ENCODE peak calls at places on chromosomes 12 and 14, in nine cellular contexts. Q is A549, G is fibroblast of villous mesenchyme, V is tibial nerve, F is cardiac muscle cell, T is cardiac fibroblast, M is dorsolateral prefrontal cortex, L is IMR-90, S is psoas muscle. K is an unnamed sample.

GRCh38 chr14:61516957-61517356 is 178.4 kb upstream of the HIF1A start:
- DNase-seq in T (peak), L (no peak), S (no peak), M (no peak), G (no peak), V (no peak), Q (no peak), F (peak), K (no peak)

GRCh38 chr12:52321433-52321832 is 235 bp upstream of the KRT83 start:
- DNase-seq in T (no peak), V (no peak), G (no peak), Q (no peak), S (no peak), M (peak), F (no peak), L (no peak), K (no peak)

GRCh38 chr14:94904636-94905035 is 134.7 kb upstream of the GSC start:
- DNase-seq in S (no peak), G (peak), F (peak), V (no peak), M (no peak), Q (no peak), L (peak), T (peak), K (no peak)

GRCh38 chr12:50685641-50686040 is 78.3 kb upstream of the ATF1 start:
- DNase-seq in F (no peak), Q (no peak), M (no peak), T (peak), G (no peak), L (no peak), V (no peak), S (no peak), K (no peak)

GRCh38 chr12:52199294-52199920 is 7.6 kb upstream of the KRT80 start:
- DNase-seq in S (peak), V (no peak), T (no peak), G (no peak), M (no peak), Q (no peak), F (no peak), L (no peak), K (no peak)

GRCh38 chr12:66312189-66312588 is 9.9 kb downstream of the HELB start:
- DNase-seq in T (no peak), Q (no peak), G (no peak), M (no peak), V (no peak), S (no peak), L (no peak), F (no peak), K (no peak)

GRCh38 chr12:97229036-97229435 is 233.6 kb upstream of the RMST start:
- DNase-seq in L (no peak), V (no peak), Q (no peak), M (no peak), G (no peak), T (no peak), F (no peak), S (no peak), K (no peak)

GRCh38 chr12:101939856-101940265 is 62.5 kb downstream of the DRAM1 start:
- DNase-seq in V (peak), S (peak), T (peak), L (peak), G (peak), F (peak), Q (peak), M (peak), K (no peak)

GRCh38 chr12:114408881-114409795 is 3.2 kb upstream of the TBX5 start:
- DNase-seq in G (peak), F (peak), Q (no peak), M (no peak), S (peak), V (no peak), L (peak), T (peak), K (no peak)

GRCh38 chr12:57803317-57803893 is 15.1 kb downstream of the AVIL start:
- DNase-seq in G (peak), V (peak), M (peak), T (peak), S (no peak), L (peak), Q (peak), F (peak), K (no peak)

GRCh38 chr12:104729610-104730446 is 228.3 kb downstream of the SLC41A2 start:
- DNase-seq in T (no peak), S (no peak), L (no peak), Q (no peak), V (no peak), M (no peak), F (no peak), G (no peak), K (no peak)

GRCh38 chr12:127785535-127785934 is 481.4 kb upstream of the TMEM132C start:
- DNase-seq in L (no peak), M (peak), T (peak), F (no peak), V (no peak), S (no peak), G (peak), Q (no peak), K (peak)

GRCh38 chr12:53695148-53696138 is 19.6 kb upstream of the ATP5MC2 start:
- DNase-seq in Q (peak), S (peak), M (peak), T (peak), G (peak), V (no peak), F (peak), L (peak), K (no peak)

GRCh38 chr12:19234171-19234704 is 104.7 kb downstream of the PLEKHA5 start:
- DNase-seq in F (peak), L (peak), T (peak), S (no peak), G (peak), V (no peak), Q (no peak), M (no peak), K (no peak)

GRCh38 chr12:25388216-25388615 is 137.5 kb upstream of the KRAS start:
- DNase-seq in G (no peak), V (no peak), Q (peak), M (no peak), L (peak), T (no peak), S (no peak), F (no peak), K (peak)

GRCh38 chr12:115355301-115355700 is 671.3 kb upstream of the TBX3 start:
- DNase-seq in F (no peak), Q (no peak), G (no peak), T (no peak), L (peak), M (no peak), S (no peak), V (no peak), K (no peak)

GRCh38 chr14:30297856-30298255 is 261.1 kb upstream of the G2E3 start:
- DNase-seq in Q (no peak), L (no peak), S (no peak), V (no peak), M (no peak), F (no peak), T (no peak), G (no peak), K (no peak)

GRCh38 chr12:47700263-47700662 is 5.6 kb downstream of the RPAP3 start:
- DNase-seq in T (no peak), L (no peak), M (no peak), G (no peak), F (no peak), S (no peak), V (no peak), Q (no peak), K (no peak)

GRCh38 chr12:64172143-64172970 is 49.7 kb downstream of the KICS2 start:
- DNase-seq in G (no peak), L (no peak), M (no peak), Q (no peak), T (no peak), F (no peak), V (no peak), S (no peak), K (no peak)
- H3K4me3 ChIP-seq in G (no peak), L (no peak), M (no peak), Q (no peak), T (no peak), F (no peak), V (no peak), S (no peak), K (no peak)

GRCh38 chr14:34629344-34629656 is 648 bp downstream of the SNX6 start:
- DNase-seq in Q (no peak), M (no peak), V (no peak), F (no peak), S (no peak), T (no peak), L (no peak), G (no peak), K (no peak)

GRCh38 chr14:34632451-34632850 is 2.5 kb upstream of the SNX6 start:
- DNase-seq in F (no peak), G (no peak), M (no peak), Q (no peak), L (no peak), V (no peak), T (no peak), S (no peak), K (no peak)

GRCh38 chr14:34628681-34629135 is 1.2 kb downstream of the SNX6 start:
- DNase-seq in M (no peak), F (peak), T (peak), S (no peak), V (no peak), L (peak), Q (peak), G (peak), K (no peak)

GRCh38 chr14:34633697-34634096 is 3.7 kb upstream of the SNX6 start:
- DNase-seq in G (no peak), V (no peak), S (no peak), Q (no peak), T (no peak), L (no peak), M (no peak), F (no peak), K (no peak)

GRCh38 chr14:34629657-34630529 is at the start of gene SNX6:
- DNase-seq in L (peak), S (peak), F (peak), T (peak), V (peak), M (peak), Q (peak), G (peak), K (no peak)
- TF ChIP-seq CTCF in L (no peak), S (no peak), F (no peak), T (no peak), V (no peak), M (no peak), Q (no peak), G (no peak), K (no peak)

GRCh38 chr14:104755621-104756020 is 2.7 kb downstream of the SIVA1 start:
- DNase-seq in M (no peak), G (no peak), F (no peak), T (no peak), S (no peak), L (no peak), Q (no peak), V (no peak), K (no peak)

GRCh38 chr14:104752338-104752734 is 611 bp upstream of the SIVA1 start:
- DNase-seq in G (no peak), Q (no peak), L (no peak), T (no peak), M (peak), V (no peak), F (no peak), S (no peak), K (no peak)

GRCh38 chr14:104752735-104753527 is at the start of gene SIVA1:
- DNase-seq in G (peak), S (peak), V (peak), Q (peak), L (peak), T (peak), M (peak), F (peak), K (peak)

GRCh38 chr14:104753528-104754212 is 723 bp downstream of the SIVA1 start:
- DNase-seq in F (no peak), Q (no peak), V (no peak), G (no peak), L (no peak), S (no peak), T (no peak), M (no peak), K (no peak)

DNA sequence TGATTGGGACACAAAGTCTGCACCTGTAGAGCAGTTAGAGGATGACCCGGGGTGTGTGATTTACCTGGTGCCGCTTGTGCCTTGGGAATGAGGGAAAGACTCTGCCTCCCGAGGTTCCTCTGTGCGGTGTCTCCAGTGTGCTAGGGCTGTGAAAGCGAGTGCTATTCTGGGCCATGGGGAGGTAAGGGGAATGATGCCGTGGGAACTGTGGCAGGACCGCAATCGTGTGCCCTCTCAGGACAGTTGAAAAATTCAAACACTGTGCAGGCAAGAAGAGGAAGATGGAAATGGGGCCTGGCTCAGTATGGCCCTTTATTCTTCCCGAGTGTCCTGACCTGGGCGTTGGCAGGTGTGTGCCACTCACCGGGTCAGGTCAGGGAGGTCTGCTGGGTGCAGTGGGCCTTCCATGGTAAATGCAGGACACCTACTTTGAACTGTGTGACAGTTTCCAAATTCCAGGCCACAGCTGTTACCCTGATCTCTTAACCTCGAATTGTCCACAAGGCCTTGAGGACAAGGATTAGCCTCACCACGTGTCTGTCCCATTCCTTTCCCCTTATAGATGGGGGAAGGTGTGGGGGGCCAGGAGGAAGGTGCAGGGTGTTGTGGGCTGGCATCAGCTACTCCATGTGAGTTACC is 1.4 kb downstream of the SIVA1 start:
- DNase-seq in G (no peak), F (no peak), T (no peak), Q (no peak), M (no peak), V (no peak), S (no peak), L (no peak), K (no peak)
- H3K4me3 ChIP-seq in G (peak), F (peak), T (peak), Q (peak), M (peak), V (peak), S (peak), L (peak), K (peak)

DNA sequence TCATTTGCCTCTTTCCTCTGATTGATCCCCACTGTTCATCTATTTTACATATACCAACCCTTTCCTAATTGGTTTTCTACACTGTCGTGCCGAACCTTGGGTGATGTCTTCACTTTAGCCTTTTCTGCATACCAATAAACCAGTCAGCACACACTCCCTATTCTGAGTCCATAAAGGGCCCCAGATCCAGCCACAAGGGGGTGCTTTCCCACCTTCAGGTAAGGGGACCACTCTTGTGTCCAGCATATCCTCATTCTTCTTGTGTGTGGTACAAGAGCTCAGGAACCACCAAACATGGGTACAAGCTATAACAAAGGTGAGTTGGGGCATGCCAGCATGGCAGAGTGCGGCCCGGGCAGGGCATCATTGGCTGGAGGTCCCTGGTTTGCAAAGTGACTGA is 859.8 kb downstream of the FSCB start:
- DNase-seq in M (no peak), F (no peak), Q (peak), L (no peak), V (no peak), T (peak), S (no peak), G (no peak), K (no peak)
- TF ChIP-seq CTCF in M (no peak), F (no peak), Q (no peak), L (no peak), V (no peak), T (no peak), S (no peak), G (peak), K (peak)

GRCh38 chr12:103571286-103571685 is 15.8 kb upstream of the STAB2 start:
- DNase-seq in Q (no peak), T (peak), G (no peak), V (no peak), M (peak), S (no peak), L (no peak), F (peak), K (no peak)
- H3K4me3 ChIP-seq in Q (no peak), T (no peak), G (no peak), V (no peak), M (no peak), S (peak), L (no peak), F (no peak), K (peak)

GRCh38 chr14:80356413-80356812 is 145.1 kb upstream of the DIO2 start:
- DNase-seq in Q (peak), V (no peak), T (peak), L (peak), M (no peak), G (peak), S (no peak), F (peak), K (no peak)
- TF ChIP-seq CTCF in Q (peak), V (no peak), T (peak), L (peak), M (peak), G (peak), S (no peak), F (peak), K (peak)

GRCh38 chr12:132492951-132493350 is 3.0 kb downstream of the FBRSL1 start:
- DNase-seq in S (no peak), M (no peak), V (no peak), T (no peak), L (no peak), F (no peak), G (no peak), Q (no peak), K (no peak)

GRCh38 chr12:132493482-132494178 is 3.7 kb downstream of the FBRSL1 start:
- DNase-seq in V (no peak), M (no peak), T (no peak), G (no peak), Q (no peak), S (no peak), L (no peak), F (no peak), K (no peak)

GRCh38 chr12:132491349-132491663 is 1.4 kb downstream of the FBRSL1 start:
- DNase-seq in M (no peak), Q (no peak), T (no peak), G (no peak), S (no peak), F (no peak), L (no peak), V (no peak), K (no peak)

GRCh38 chr12:132491761-132492378 is 1.9 kb downstream of the FBRSL1 start:
- DNase-seq in T (no peak), M (no peak), L (no peak), V (no peak), S (no peak), Q (no peak), G (no peak), F (no peak), K (no peak)

GRCh38 chr12:132492522-132492921 is 2.6 kb downstream of the FBRSL1 start:
- DNase-seq in F (no peak), Q (no peak), G (no peak), V (no peak), T (no peak), S (no peak), L (no peak), M (no peak), K (no peak)
- H3K4me3 ChIP-seq in F (no peak), Q (no peak), G (no peak), V (no peak), T (no peak), S (peak), L (no peak), M (no peak), K (no peak)

DNA sequence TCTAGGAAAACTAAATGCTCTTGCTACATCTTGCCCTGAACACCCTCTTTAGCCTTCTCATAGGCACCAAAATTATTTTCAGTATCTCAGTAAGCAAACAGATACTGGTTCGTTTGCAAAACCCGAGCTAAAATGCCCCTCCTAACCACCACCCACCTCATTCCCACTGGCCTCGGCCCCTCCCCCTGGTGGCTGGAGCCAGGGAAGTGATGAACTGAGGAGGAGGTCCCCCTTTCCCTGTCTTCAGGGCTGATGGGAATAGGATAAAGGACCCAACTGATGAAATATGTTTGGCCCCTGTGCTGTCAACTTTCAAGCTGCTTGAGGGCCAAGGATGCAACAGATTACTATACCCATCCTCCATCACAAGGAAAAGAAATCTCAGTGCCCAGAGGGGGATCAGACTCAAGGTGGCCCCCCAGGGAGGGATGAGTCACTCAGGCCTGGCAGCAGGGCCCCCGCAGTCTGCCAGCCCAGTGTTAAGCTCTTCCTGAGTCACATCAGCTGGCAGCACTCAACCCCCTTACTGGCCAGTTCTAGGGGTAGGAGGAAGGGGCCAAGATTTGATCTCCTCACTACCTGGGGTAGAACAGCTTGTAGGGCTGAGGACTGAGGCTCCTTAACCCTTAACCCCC is 1.7 kb downstream of the ANKRD52 start:
- DNase-seq in M (no peak), T (peak), L (peak), G (no peak), V (no peak), Q (no peak), S (peak), F (peak), K (no peak)
- TF ChIP-seq CTCF in M (no peak), T (no peak), L (no peak), G (peak), V (no peak), Q (no peak), S (no peak), F (peak), K (peak)